ENCODE peak calls at places on chromosomes 1 and 21, in seven cellular contexts. K, D, W, L, P, E and T are unnamed samples.

GRCh38 chr21:45270306-45270821 is 17.3 kb downstream of the POFUT2 start:
- DNase-seq in E (no peak), L (no peak), K (no peak), D (peak; percentile 71), P (peak; percentile 6), W (no peak), T (no peak)

GRCh38 chr1:111563619-111564018 is 56.0 kb upstream of the RAP1A start:
- DNase-seq in K (no peak), L (no peak), D (no peak), W (no peak), E (no peak), P (peak; percentile 34), T (no peak)

GRCh38 chr1:218488986-218489385 is 143.8 kb downstream of the TGFB2 start:
- DNase-seq in D (no peak), K (no peak), L (no peak), E (no peak), W (no peak), P (no peak), T (no peak)

GRCh38 chr1:184507604-184508289 is 120.9 kb downstream of the C1orf21 start:
- DNase-seq in W (no peak), D (no peak), K (no peak), L (no peak), E (no peak), P (no peak), T (no peak)

GRCh38 chr1:114153621-114154145 is at the start of gene SYT6:
- DNase-seq in D (no peak), K (no peak), E (no peak), W (no peak), L (no peak), P (no peak), T (no peak)

GRCh38 chr1:20663365-20663764 is 2.2 kb upstream of the DDOST start:
- DNase-seq in W (no peak), E (no peak), L (no peak), P (no peak), D (no peak), K (no peak), T (no peak)

GRCh38 chr1:176897350-176898236 is 266.9 kb downstream of the ASTN1 start:
- DNase-seq in L (peak; percentile 76), K (no peak), W (no peak), P (peak; percentile 50), D (no peak), E (no peak), T (no peak)

GRCh38 chr1:61293197-61293596 is 210.8 kb downstream of the NFIA start:
- DNase-seq in L (no peak), D (no peak), E (no peak), K (no peak), P (no peak), W (no peak), T (no peak)

GRCh38 chr1:113456967-113457366 is 66.7 kb downstream of the MAGI3 start:
- DNase-seq in P (peak; percentile 52), L (no peak), W (no peak), E (no peak), D (no peak), K (no peak), T (no peak)

GRCh38 chr1:230977781-230978490 is 725 bp downstream of the TTC13 start:
- DNase-seq in K (peak; percentile 33), D (no peak), W (peak; percentile 29), E (peak; percentile 24), L (peak; percentile 60), P (peak; percentile 17), T (no peak)

GRCh38 chr1:240720891-240721450 is 109.0 kb upstream of the GREM2 start:
- DNase-seq in D (no peak), K (no peak), W (no peak), P (no peak), E (no peak), L (no peak), T (no peak)

GRCh38 chr1:103461171-103462105 is 64.1 kb upstream of the RNPC3 start:
- DNase-seq in K (no peak), E (no peak), P (no peak), D (no peak), W (no peak), L (peak; percentile 15), T (no peak)

GRCh38 chr1:100606438-100606837 is 68.5 kb downstream of the GPR88 start:
- DNase-seq in L (no peak), D (no peak), W (no peak), E (no peak), K (no peak), P (peak; percentile 27), T (no peak)

GRCh38 chr1:242199861-242200458 is 201.1 kb upstream of the MAP1LC3C start:
- DNase-seq in D (no peak), L (no peak), E (no peak), P (no peak), W (no peak), K (no peak), T (no peak)

GRCh38 chr21:15764878-15765277 is 35.1 kb downstream of the USP25 start:
- DNase-seq in K (no peak), L (no peak), P (no peak), W (no peak), D (no peak), E (no peak), T (no peak)

GRCh38 chr1:186828612-186829542 is at the start of gene PLA2G4A:
- DNase-seq in L (peak; percentile 84), E (no peak), K (peak; percentile 5), D (no peak), W (no peak), P (peak; percentile 57), T (no peak)

GRCh38 chr1:184191181-184191601 is 139.7 kb downstream of the TSEN15 start:
- DNase-seq in L (no peak), K (no peak), E (no peak), P (peak; percentile 47), D (no peak), W (no peak), T (no peak)

DNA sequence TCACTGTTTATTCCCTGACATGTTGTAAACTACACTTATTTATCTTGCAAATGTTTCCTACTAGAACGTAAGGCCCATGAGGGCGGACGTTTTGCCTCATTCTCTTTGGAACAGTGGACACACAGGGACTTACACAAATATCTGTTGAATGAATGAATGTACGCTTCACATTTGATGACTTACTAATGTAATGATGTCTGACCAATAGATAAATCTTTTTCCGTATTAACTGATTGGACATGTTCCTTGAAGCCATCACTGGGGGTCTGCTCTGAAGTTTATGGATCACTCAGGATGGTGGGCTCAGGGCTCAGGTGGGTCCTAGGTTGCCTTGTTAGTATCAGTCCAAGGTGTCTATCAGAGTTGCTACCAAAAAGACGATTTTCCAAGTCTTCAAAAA is 763.2 kb upstream of the TPTE start:
- DNase-seq in W (no peak), P (no peak), D (no peak), K (no peak), L (no peak), E (no peak), T (no peak)
- H3K9me3 ChIP-seq in W (no peaks in the 10 kb centered on the region), P (no peaks in the 10 kb centered on the region), D (peaks cover 48% of the 10 kb centered on the region), K (peaks cover 24% of the 10 kb centered on the region), L (no peaks in the 10 kb centered on the region), E (peaks cover 5% of the 10 kb centered on the region), T (peaks cover 3% of the 10 kb centered on the region)

DNA sequence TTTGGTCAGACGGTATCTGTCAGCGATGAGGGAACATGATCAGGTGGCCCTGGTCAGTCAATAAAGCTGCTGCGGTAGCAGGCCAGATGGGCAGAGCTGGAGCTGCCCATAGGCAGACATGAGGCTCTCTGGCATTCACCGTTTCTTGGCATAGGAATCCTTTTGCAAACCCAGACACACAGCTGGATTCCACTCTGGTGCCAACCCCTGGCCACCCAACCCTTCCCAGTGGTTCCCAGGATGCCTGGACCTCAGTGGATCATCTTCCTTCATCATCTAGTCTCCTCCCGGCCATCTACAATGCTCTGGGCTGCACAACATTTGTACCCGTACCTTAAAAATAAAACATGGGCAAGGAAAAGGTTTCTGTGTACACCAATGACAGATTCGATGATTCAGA is 68.3 kb upstream of the ACTRT2 start:
- DNase-seq in L (no peak), W (no peak), D (no peak), P (no peak), K (no peak), E (no peak), T (no peak)
- H3K9me3 ChIP-seq in L (no peaks in the 10 kb centered on the region), W (no peaks in the 10 kb centered on the region), D (peaks cover 8% of the 10 kb centered on the region), P (no peaks in the 10 kb centered on the region), K (peaks cover 19% of the 10 kb centered on the region), E (peaks cover 3% of the 10 kb centered on the region), T (peaks cover 2% of the 10 kb centered on the region)

GRCh38 chr1:2527553-2527860 is 1.1 kb upstream of the PANK4 start:
- DNase-seq in E (no peak), P (no peak), K (no peak), D (no peak), L (no peak), W (no peak), T (no peak)
- H3K9me3 ChIP-seq in E (no peaks in the 10 kb centered on the region), P (no peaks in the 10 kb centered on the region), K (no peaks in the 10 kb centered on the region), D (no peaks in the 10 kb centered on the region), L (no peaks in the 10 kb centered on the region), W (no peaks in the 10 kb centered on the region), T (no peaks in the 10 kb centered on the region)

GRCh38 chr1:2940178-2940577 is 81.1 kb upstream of the ACTRT2 start:
- DNase-seq in E (no peak), K (no peak), W (no peak), D (no peak), P (no peak), L (no peak), T (no peak)
- H3K9me3 ChIP-seq in E (peaks cover 4% of the 10 kb centered on the region), K (peaks cover 13% of the 10 kb centered on the region), W (no peaks in the 10 kb centered on the region), D (peaks cover 17% of the 10 kb centered on the region), P (peaks cover 5% of the 10 kb centered on the region), L (no peaks in the 10 kb centered on the region), T (no peaks in the 10 kb centered on the region)

DNA sequence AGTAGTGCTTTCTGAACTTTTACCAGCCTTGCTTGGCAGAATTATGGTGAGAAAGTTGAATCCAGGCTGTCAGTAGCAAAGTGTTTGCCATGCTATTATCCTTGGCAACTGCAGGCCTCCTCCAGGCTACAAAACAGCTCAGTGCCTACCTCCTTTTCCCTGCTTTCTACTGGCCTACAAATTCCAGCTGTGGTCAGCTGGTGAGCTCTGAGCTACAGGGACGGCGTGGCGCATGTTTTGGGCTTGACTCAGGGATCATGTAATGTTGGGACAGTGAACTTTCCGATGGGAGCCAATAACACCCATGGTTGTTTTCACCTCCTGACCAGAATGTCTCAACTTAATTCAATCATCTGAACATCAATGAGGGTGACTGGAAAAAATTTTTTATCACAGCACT is 456.2 kb upstream of the ADAMTS5 start:
- DNase-seq in D (peak; percentile 85), P (peak; percentile 39), K (no peak), L (no peak), W (no peak), E (no peak), T (no peak)
- H3K9me3 ChIP-seq in D (no peaks in the 10 kb centered on the region), P (peaks cover 4% of the 10 kb centered on the region), K (no peaks in the 10 kb centered on the region), L (no peaks in the 10 kb centered on the region), W (no peaks in the 10 kb centered on the region), E (no peaks in the 10 kb centered on the region), T (no peaks in the 10 kb centered on the region)

GRCh38 chr1:248303324-248303723 is at the start of gene OR2T12:
- DNase-seq in D (no peak), L (no peak), E (no peak), P (no peak), K (no peak), W (no peak), T (no peak)

GRCh38 chr1:248306103-248306502 is 2.9 kb upstream of the OR2T12 start:
- DNase-seq in D (no peak), W (no peak), K (no peak), L (no peak), E (no peak), P (no peak), T (no peak)
- H3K9me3 ChIP-seq in D (no peaks in the 10 kb centered on the region), W (no peaks in the 10 kb centered on the region), K (no peaks in the 10 kb centered on the region), L (no peaks in the 10 kb centered on the region), E (no peaks in the 10 kb centered on the region), P (no peaks in the 10 kb centered on the region), T (no peaks in the 10 kb centered on the region)

GRCh38 chr1:47742890-47743760 is 254.1 kb downstream of the TRABD2B start:
- DNase-seq in D (peak; percentile 55), L (no peak), P (no peak), E (no peak), W (no peak), K (no peak), T (no peak)
- H3K9me3 ChIP-seq in D (no peaks in the 10 kb centered on the region), L (no peaks in the 10 kb centered on the region), P (no peaks in the 10 kb centered on the region), E (no peaks in the 10 kb centered on the region), W (no peaks in the 10 kb centered on the region), K (peaks cover 7% of the 10 kb centered on the region), T (no peaks in the 10 kb centered on the region)

GRCh38 chr1:227635596-227635995 is 72.2 kb downstream of the ZNF678 start:
- DNase-seq in W (no peak), K (no peak), E (no peak), D (no peak), L (no peak), P (no peak), T (no peak)
- H3K9me3 ChIP-seq in W (peaks cover 30% of the 10 kb centered on the region), K (peaks cover 95% of the 10 kb centered on the region), E (peaks cover 26% of the 10 kb centered on the region), D (peaks cover 53% of the 10 kb centered on the region), L (no peaks in the 10 kb centered on the region), P (peaks cover 33% of the 10 kb centered on the region), T (peaks cover 9% of the 10 kb centered on the region)